ENCODE peak calls at places on chromosomes 12 and 14, in six cellular contexts. W is fibroblast of pulmonary artery, M is endodermal cell, H is body of pancreas, U is foreskin fibroblast, X is OCI-LY7. Q is an unnamed sample.

GRCh38 chr12:60345442-60345841 is 749.6 kb downstream of the SLC16A7 start:
- DNase-seq in W (no peak), M (no peak), H (no peak), U (no peak), X (no peak), Q (no peak)

GRCh38 chr12:89181271-89181920 is 170.9 kb downstream of the DUSP6 start:
- DNase-seq in W (peak), M (no peak), H (no peak), U (peak), X (no peak), Q (no peak)

GRCh38 chr14:77094672-77095284 is 3.3 kb upstream of the CIPC start:
- DNase-seq in W (peak), M (peak), H (peak), U (peak), X (peak), Q (peak)

GRCh38 chr12:46133751-46134150 is 135.1 kb downstream of the SLC38A1 start:
- DNase-seq in W (peak), M (no peak), H (no peak), U (no peak), X (no peak), Q (no peak)

GRCh38 chr14:103485504-103485903 is 37.1 kb downstream of the CKB start:
- DNase-seq in W (no peak), M (no peak), H (no peak), U (no peak), X (no peak), Q (no peak)

GRCh38 chr12:6315704-6316597 is 5.5 kb downstream of the PLEKHG6 start:
- DNase-seq in W (no peak), M (peak), H (no peak), U (no peak), X (no peak), Q (no peak)

GRCh38 chr12:57619434-57620244 is 8.4 kb downstream of the ARHGEF25 start:
- DNase-seq in W (no peak), M (peak), H (peak), U (no peak), X (no peak), Q (no peak)

GRCh38 chr12:113860950-113861349 is 105.2 kb downstream of the RBM19 start:
- DNase-seq in W (peak), M (peak), H (no peak), U (peak), X (no peak), Q (no peak)

GRCh38 chr14:58668848-58669480 is 31.2 kb downstream of the DACT1 start:
- DNase-seq in W (no peak), M (peak), H (no peak), U (no peak), X (no peak), Q (no peak)

GRCh38 chr12:117466677-117467362 is 105.4 kb upstream of the NOS1 start:
- DNase-seq in W (no peak), M (no peak), H (no peak), U (no peak), X (no peak), Q (no peak)

GRCh38 chr14:64792231-64792630 is 87.5 kb downstream of the SPTB start:
- DNase-seq in W (no peak), M (no peak), H (no peak), U (no peak), X (no peak), Q (no peak)

GRCh38 chr12:3141339-3142321 is 64.5 kb downstream of the TSPAN9 start:
- DNase-seq in W (no peak), M (peak), H (no peak), U (no peak), X (no peak), Q (no peak)
- TF ChIP-seq CTCF in W (no peak), M (peak), H (no peak), U (no peak), X (no peak), Q (no peak)

DNA sequence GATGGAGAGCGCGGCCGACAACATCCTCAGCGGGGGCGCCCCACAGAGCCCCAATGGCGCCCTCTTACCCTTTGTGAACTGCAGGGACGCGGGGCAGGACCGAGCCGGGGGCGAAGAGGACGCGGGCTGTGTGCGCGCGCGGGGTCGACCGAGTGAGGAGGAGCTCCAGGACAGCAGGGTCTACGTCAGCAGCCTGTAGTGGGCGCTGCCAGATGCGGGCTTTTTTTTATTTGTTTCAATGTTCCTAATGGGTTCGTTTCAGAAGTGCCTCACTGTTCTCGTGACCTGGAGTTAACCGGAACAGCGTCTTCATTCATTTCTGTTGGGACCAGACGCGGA is 103.8 kb upstream of the FKBP4 start:
- DNase-seq in W (peak), M (peak), H (no peak), U (peak), X (no peak), Q (peak)
- H3K4me3 ChIP-seq in W (peak), M (peak), H (peak), U (peak), X (no peak), Q (peak)

GRCh38 chr12:65561798-65562382 is 262.4 kb upstream of the HMGA2 start:
- DNase-seq in W (peak), M (no peak), H (no peak), U (peak), X (no peak), Q (no peak)

GRCh38 chr12:65566776-65567175 is 257.5 kb upstream of the HMGA2 start:
- DNase-seq in W (peak), M (no peak), H (no peak), U (no peak), X (no peak), Q (no peak)

GRCh38 chr12:65567820-65568219 is 256.5 kb upstream of the HMGA2 start:
- DNase-seq in W (no peak), M (no peak), H (peak), U (no peak), X (no peak), Q (no peak)

GRCh38 chr12:65568517-65568916 is 255.8 kb upstream of the HMGA2 start:
- DNase-seq in W (peak), M (no peak), H (no peak), U (no peak), X (no peak), Q (no peak)

GRCh38 chr12:65565601-65566560 is 258.4 kb upstream of the HMGA2 start:
- DNase-seq in W (peak), M (peak), H (no peak), U (peak), X (no peak), Q (no peak)
- TF ChIP-seq CTCF in W (peak), M (peak), H (no peak), U (no peak), X (no peak), Q (no peak)

DNA sequence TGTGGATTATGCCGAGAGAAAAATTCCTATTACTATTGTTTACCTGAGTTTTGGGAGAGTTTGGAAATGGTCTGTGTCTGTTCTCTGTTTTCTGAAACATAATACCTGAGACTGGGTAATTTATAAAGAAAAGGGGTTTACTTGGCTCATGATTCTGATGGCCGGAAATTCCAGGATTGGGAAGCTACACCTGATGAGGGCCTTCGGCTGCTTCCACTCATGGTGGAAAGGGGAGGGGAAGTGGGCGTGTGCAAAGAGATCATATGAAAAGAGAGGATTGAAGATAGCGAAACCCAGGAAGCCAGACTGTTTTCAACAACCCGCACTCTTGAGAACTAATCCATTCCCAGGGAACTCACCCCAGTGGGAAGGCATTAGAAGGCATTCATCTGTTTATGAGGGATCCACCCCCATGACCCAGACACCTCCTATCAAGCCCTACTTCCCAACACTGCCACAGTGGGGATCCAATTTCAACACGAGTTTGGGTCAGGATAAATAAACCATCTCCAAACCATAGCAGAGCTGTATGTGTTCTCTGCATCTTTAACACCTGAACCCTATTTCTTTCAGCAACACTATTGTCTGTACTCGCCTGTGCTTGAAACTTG is 51.1 kb downstream of the APAF1 start:
- DNase-seq in W (no peak), M (peak), H (no peak), U (peak), X (no peak), Q (no peak)
- H3K4me3 ChIP-seq in W (no peak), M (no peak), H (no peak), U (no peak), X (no peak), Q (no peak)

DNA sequence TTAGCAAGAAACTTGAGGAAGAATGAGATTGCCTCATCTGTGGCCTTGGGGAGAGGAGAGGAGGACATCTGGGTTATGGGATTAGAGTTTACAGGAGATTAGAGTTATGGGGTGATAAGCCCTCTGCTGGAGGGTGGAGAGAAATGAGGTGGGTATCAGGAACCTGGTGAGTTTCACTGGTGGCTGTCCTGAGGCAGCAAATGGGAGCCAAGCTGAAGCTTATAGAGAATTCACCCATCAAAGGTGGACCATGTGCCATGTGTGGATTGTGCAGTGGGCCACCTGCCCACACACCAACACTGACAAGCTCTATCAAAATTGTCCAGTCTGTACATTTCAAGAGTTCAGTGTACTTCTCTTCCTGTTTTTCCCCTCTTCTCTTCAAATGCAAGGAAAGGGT is 135.3 kb downstream of the AEBP2 start:
- DNase-seq in W (no peak), M (peak), H (no peak), U (no peak), X (peak), Q (peak)
- TF ChIP-seq CTCF in W (no peak), M (peak), H (no peak), U (no peak), X (peak), Q (no peak)

GRCh38 chr14:60563113-60563512 is 54.2 kb downstream of the SIX6 start:
- DNase-seq in W (peak), M (no peak), H (no peak), U (peak), X (no peak), Q (no peak)
- H3K4me3 ChIP-seq in W (no peak), M (no peak), H (no peak), U (no peak), X (no peak), Q (no peak)

Q was measured in GM12865.